ENCODE peak calls at places on chromosomes 11 and 22, in six cellular contexts. E is cardiac muscle cell, Z is HCT116, U is transverse colon, M is SK-N-SH, L is fibroblast of lung. S is an unnamed sample.

GRCh38 chr11:113014731-113015455 is 53.7 kb downstream of the NCAM1 start:
- DNase-seq in E (peak; percentile 40), Z (no peak), U (peak; percentile 20), M (peak; percentile 49), L (no peak), S (no peak)

GRCh38 chr11:115920087-115920461 is 415.9 kb upstream of the CADM1 start:
- DNase-seq in E (no peak), Z (no peak), U (no peak), M (no peak), L (peak; percentile 73), S (no peak)

GRCh38 chr11:117144477-117145392 is 648 bp downstream of the PAFAH1B2 start:
- DNase-seq in E (peak; percentile 78), Z (no peak), U (peak; percentile 61), M (peak; percentile 90), L (peak; percentile 81), S (peak; percentile 71)

GRCh38 chr11:79026803-79027445 is 413.9 kb downstream of the TENM4 start:
- DNase-seq in E (no peak), Z (no peak), U (no peak), M (no peak), L (peak; percentile 79), S (no peak)

GRCh38 chr11:56917708-56918450 is 70.8 kb upstream of the OR5AK2 start:
- DNase-seq in E (no peak), Z (no peak), U (no peak), M (peak; percentile 10), L (peak; percentile 65), S (no peak)

GRCh38 chr22:50611341-50612060 is 10.9 kb downstream of the MAPK8IP2 start:
- DNase-seq in E (no peak), Z (no peak), U (no peak), M (no peak), L (no peak), S (no peak)

GRCh38 chr11:69253028-69253427 is 40.9 kb upstream of the MYEOV start:
- DNase-seq in E (no peak), Z (peak; percentile 43), U (no peak), M (no peak), L (peak; percentile 70), S (no peak)

GRCh38 chr11:75380716-75381420 is 18.4 kb upstream of the RPS3 start:
- DNase-seq in E (peak; percentile 77), Z (no peak), U (peak; percentile 61), M (no peak), L (no peak), S (no peak)

GRCh38 chr11:74332272-74332671 is 20.8 kb upstream of the P4HA3 start:
- DNase-seq in E (no peak), Z (no peak), U (no peak), M (no peak), L (no peak), S (no peak)

GRCh38 chr11:60924906-60925684 is 835 bp downstream of the TMEM132A start:
- DNase-seq in E (peak; percentile 31), Z (no peak), U (no peak), M (peak; percentile 80), L (no peak), S (no peak)

GRCh38 chr11:119309953-119310681 is 6.8 kb downstream of the MCAM start:
- DNase-seq in E (no peak), Z (no peak), U (no peak), M (no peak), L (no peak), S (no peak)

GRCh38 chr22:24408630-24409029 is 18.8 kb upstream of the ADORA2A start:
- DNase-seq in E (no peak), Z (no peak), U (no peak), M (peak; percentile 59), L (no peak), S (no peak)

GRCh38 chr22:41596776-41597634 is 7.4 kb upstream of the PMM1 start:
- DNase-seq in E (peak; percentile 81), Z (no peak), U (peak; percentile 70), M (peak; percentile 76), L (peak; percentile 37), S (peak; percentile 39)

GRCh38 chr22:38049812-38050619 is 7.2 kb upstream of the PICK1 start:
- DNase-seq in E (no peak), Z (no peak), U (no peak), M (no peak), L (no peak), S (no peak)

GRCh38 chr11:110759972-110760381 is 47.7 kb upstream of the ARHGAP20 start:
- DNase-seq in E (no peak), Z (no peak), U (peak; percentile 23), M (no peak), L (peak; percentile 83), S (no peak)

GRCh38 chr22:35205956-35206355 is 51.3 kb upstream of the HMGXB4 start:
- DNase-seq in E (peak; percentile 12), Z (no peak), U (no peak), M (no peak), L (peak; percentile 57), S (no peak)

GRCh38 chr11:6572215-6572614 is 31.2 kb downstream of the RRP8 start:
- DNase-seq in E (no peak), Z (no peak), U (no peak), M (no peak), L (peak; percentile 93), S (no peak)

GRCh38 chr11:1771700-1772099 is 8.0 kb upstream of the CTSD start:
- DNase-seq in E (no peak), Z (no peak), U (peak; percentile 20), M (no peak), L (peak; percentile 52), S (no peak)

GRCh38 chr22:44620129-44620840 is 81.7 kb upstream of the PRR5 start:
- DNase-seq in E (peak; percentile 37), Z (no peak), U (peak; percentile 64), M (peak; percentile 75), L (peak; percentile 65), S (peak; percentile 67)

GRCh38 chr11:706439-706956 is 467 bp downstream of the EPS8L2 start:
- DNase-seq in E (no peak), Z (no peak), U (peak; percentile 64), M (no peak), L (peak; percentile 54), S (no peak)

GRCh38 chr22:40051322-40051721 is 56.6 kb downstream of the FAM83F start:
- DNase-seq in E (no peak), Z (no peak), U (no peak), M (no peak), L (no peak), S (no peak)

GRCh38 chr11:2529636-2530035 is 84.8 kb downstream of the KCNQ1 start:
- DNase-seq in E (no peak), Z (no peak), U (peak; percentile 6), M (no peak), L (no peak), S (no peak)

GRCh38 chr22:19785461-19786263 is 25.1 kb downstream of the TBX1 start:
- DNase-seq in E (no peak), Z (no peak), U (no peak), M (no peak), L (no peak), S (no peak)

GRCh38 chr11:95450547-95451123 is 219.6 kb upstream of the SESN3 start:
- DNase-seq in E (no peak), Z (no peak), U (no peak), M (no peak), L (peak; percentile 60), S (no peak)

GRCh38 chr22:24950272-24950902 is 2.1 kb upstream of the KIAA1671 start:
- DNase-seq in E (peak; percentile 28), Z (no peak), U (no peak), M (peak; percentile 53), L (peak; percentile 75), S (no peak)

GRCh38 chr11:112903310-112903709 is 57.9 kb upstream of the NCAM1 start:
- DNase-seq in E (no peak), Z (no peak), U (no peak), M (no peak), L (no peak), S (no peak)

GRCh38 chr22:45731798-45732495 is 60.3 kb downstream of the ATXN10 start:
- DNase-seq in E (peak; percentile 3), Z (no peak), U (no peak), M (no peak), L (peak; percentile 60), S (no peak)
- TF ChIP-seq CTCF in E (peak; percentile 53), Z (peak; percentile 30), U (no peak), M (peak; percentile 69), L (peak; percentile 50), S (peak; percentile 36)

DNA sequence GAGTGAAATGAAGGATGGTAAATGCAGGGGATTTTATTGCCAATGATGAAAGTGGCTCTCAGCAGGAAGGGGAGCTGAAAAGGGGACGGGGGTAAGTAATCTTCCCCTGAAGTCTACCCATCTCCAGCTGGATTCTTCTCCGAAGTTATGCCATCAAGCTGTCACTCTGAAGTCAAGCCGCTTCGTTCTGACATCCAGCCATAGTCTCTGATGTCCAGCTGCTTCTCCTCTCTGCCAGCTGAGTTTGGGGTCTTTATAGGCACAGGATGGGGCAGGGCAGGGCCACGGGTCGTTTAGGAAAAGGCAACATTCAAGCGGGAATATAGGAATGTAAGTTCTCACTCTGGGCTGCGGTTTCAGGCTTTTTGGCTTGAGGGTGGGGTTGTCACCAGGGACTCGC is 181.9 kb upstream of the ANO3 start:
- DNase-seq in E (no peak), Z (no peak), U (no peak), M (no peak), L (no peak), S (no peak)
- H3K4me3 ChIP-seq in E (no peak overlapping the region), Z (no peak overlapping the region), U (no peak overlapping the region), M (no peak overlapping the region), L (no peak overlapping the region), S (no peak overlapping the region)

GRCh38 chr11:44305149-44305642 is 4.7 kb downstream of the ALX4 start:
- DNase-seq in E (no peak), Z (no peak), U (no peak), M (no peak), L (no peak), S (no peak)

GRCh38 chr11:44300881-44301855 is 8.8 kb downstream of the ALX4 start:
- DNase-seq in E (no peak), Z (no peak), U (no peak), M (no peak), L (no peak), S (no peak)

GRCh38 chr11:44304091-44305084 is 5.6 kb downstream of the ALX4 start:
- DNase-seq in E (no peak), Z (no peak), U (no peak), M (peak; percentile 71), L (peak; percentile 5), S (no peak)

GRCh38 chr11:44301856-44302231 is 8.1 kb downstream of the ALX4 start:
- DNase-seq in E (no peak), Z (peak; percentile 7), U (no peak), M (no peak), L (no peak), S (no peak)

GRCh38 chr11:44303401-44303938 is 6.5 kb downstream of the ALX4 start:
- DNase-seq in E (no peak), Z (no peak), U (no peak), M (peak; percentile 34), L (no peak), S (no peak)
- H3K27me3 ChIP-seq in E (peaks cover 98% of the 10 kb centered on the region), Z (no peaks in the 10 kb centered on the region), U (peaks cover 80% of the 10 kb centered on the region), M (peaks cover 48% of the 10 kb centered on the region), L (peaks cover 54% of the 10 kb centered on the region), S (peaks cover 2% of the 10 kb centered on the region)

DNA sequence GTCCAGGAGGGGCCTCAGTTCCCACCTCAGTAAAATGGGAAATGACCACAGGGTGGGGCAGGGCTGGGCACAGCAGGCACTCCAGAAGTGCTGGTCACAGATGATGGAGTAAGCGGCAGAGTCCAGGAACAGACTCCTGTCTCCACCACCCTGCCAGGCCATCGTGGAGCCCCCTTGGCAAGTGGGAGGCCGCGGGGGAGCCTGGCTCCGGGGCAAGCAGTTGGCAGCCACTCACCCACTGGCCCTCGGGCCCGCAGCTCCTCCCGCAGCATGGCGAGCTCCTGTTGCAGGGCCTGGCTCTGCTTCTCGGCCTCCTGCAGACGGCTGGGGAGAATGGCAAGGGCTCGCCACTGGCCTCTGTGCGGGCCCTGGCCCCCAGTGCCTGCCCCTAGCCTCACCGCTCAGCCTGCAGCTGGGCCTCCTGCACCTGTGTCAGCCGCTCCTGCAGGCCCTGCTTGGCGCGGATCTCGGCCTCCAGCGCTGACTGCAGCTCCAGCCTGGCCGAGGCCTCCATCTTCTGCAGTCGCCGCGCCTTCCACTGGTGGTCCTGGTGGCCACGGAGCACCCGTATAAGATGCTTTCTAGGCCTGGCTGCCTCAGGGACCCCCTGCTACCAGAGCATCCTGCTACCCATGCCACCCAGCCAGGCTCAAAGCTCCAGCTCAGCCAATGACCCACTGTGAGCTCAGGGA is 10.3 kb downstream of the CDC42BPG start:
- DNase-seq in E (no peak), Z (no peak), U (no peak), M (no peak), L (no peak), S (no peak)
- TF ChIP-seq CTCF in E (no peak), Z (no peak), U (no peak), M (no peak), L (no peak), S (no peak)